ENCODE peak calls at places on chromosomes 4 and X, in nine cellular contexts. L, W, Q, D, C, E, N, A and O are unnamed samples.
A peak's percentile ranks its signal among the peaks of the same experiment; 100 is the strongest.

GRCh38 chr4:74930166-74930565 is 2.8 kb upstream of the PARM1 start:
- DNase-seq in L (no peak), W (no peak), Q (no peak), D (no peak), C (no peak), E (no peak), N (no peak), A (no peak), O (no peak)

GRCh38 chrX:136652822-136653723 is 5.1 kb downstream of the CD40LG start:
- DNase-seq in L (no peak), W (peak; percentile 44), Q (no peak), D (no peak), C (no peak), E (no peak), N (no peak), A (no peak), O (no peak)

GRCh38 chr4:107279729-107280128 is 243.6 kb upstream of the DKK2 start:
- DNase-seq in L (no peak), W (peak; percentile 74), Q (no peak), D (no peak), C (no peak), E (no peak), N (no peak), A (no peak), O (no peak)

GRCh38 chr4:35250771-35251170 is 993.5 kb downstream of the ARAP2 start:
- DNase-seq in L (no peak), W (peak; percentile 2), Q (no peak), D (no peak), C (no peak), E (no peak), N (no peak), A (no peak), O (no peak)

GRCh38 chr4:57094482-57095223 is 15.5 kb downstream of the IGFBP7 start:
- DNase-seq in L (no peak), W (peak; percentile 95), Q (no peak), D (no peak), C (no peak), E (no peak), N (no peak), A (no peak), O (no peak)

GRCh38 chrX:16882702-16883486 is 12.7 kb upstream of the RBBP7 start:
- DNase-seq in L (peak; percentile 79), W (peak; percentile 66), Q (peak; percentile 47), D (peak; percentile 69), C (no peak), E (peak; percentile 78), N (peak; percentile 82), A (peak; percentile 77), O (peak; percentile 79)

GRCh38 chr4:163166041-163166579 is 580 bp downstream of the NAF1 start:
- DNase-seq in L (peak; percentile 79), W (peak; percentile 83), Q (peak; percentile 26), D (peak; percentile 56), C (no peak), E (peak; percentile 61), N (peak; percentile 54), A (peak; percentile 47), O (peak; percentile 84)

GRCh38 chr4:95217197-95217596 is 331.6 kb downstream of the UNC5C start:
- DNase-seq in L (no peak), W (no peak), Q (no peak), D (no peak), C (no peak), E (no peak), N (no peak), A (no peak), O (no peak)

GRCh38 chrX:107825698-107826285 is at the start of gene MID2:
- DNase-seq in L (peak; percentile 88), W (peak; percentile 76), Q (peak; percentile 40), D (peak; percentile 66), C (peak; percentile 90), E (peak; percentile 69), N (peak; percentile 71), A (peak; percentile 69), O (peak; percentile 84)

GRCh38 chr4:125522992-125523391 is 208.2 kb downstream of the FAT4 start:
- DNase-seq in L (no peak), W (no peak), Q (no peak), D (no peak), C (no peak), E (peak; percentile 53), N (no peak), A (no peak), O (no peak)

GRCh38 chr4:123924536-123924935 is 527.9 kb downstream of the SPRY1 start:
- DNase-seq in L (no peak), W (peak; percentile 62), Q (no peak), D (no peak), C (no peak), E (no peak), N (no peak), A (no peak), O (no peak)

GRCh38 chr4:89123418-89123817 is 12.1 kb downstream of the TIGD2 start:
- DNase-seq in L (no peak), W (no peak), Q (no peak), D (no peak), C (no peak), E (peak; percentile 8), N (no peak), A (no peak), O (no peak)

GRCh38 chrX:13029831-13030771 is 14.3 kb downstream of the FAM9C start:
- DNase-seq in L (no peak), W (peak; percentile 26), Q (peak; percentile 39), D (no peak), C (no peak), E (peak; percentile 31), N (peak; percentile 76), A (peak; percentile 64), O (no peak)

GRCh38 chr4:39032218-39033085 is at the start of gene TMEM156:
- DNase-seq in L (no peak), W (peak; percentile 50), Q (no peak), D (no peak), C (no peak), E (no peak), N (no peak), A (no peak), O (no peak)

GRCh38 chr4:109592367-109592766 is 32.3 kb downstream of the MCUB start:
- DNase-seq in L (no peak), W (no peak), Q (no peak), D (no peak), C (no peak), E (no peak), N (no peak), A (no peak), O (no peak)

GRCh38 chr4:109588176-109588575 is 28.1 kb downstream of the MCUB start:
- DNase-seq in L (no peak), W (peak; percentile 45), Q (no peak), D (no peak), C (no peak), E (no peak), N (no peak), A (no peak), O (no peak)

GRCh38 chr4:109589119-109589518 is 29.1 kb downstream of the MCUB start:
- DNase-seq in L (no peak), W (no peak), Q (no peak), D (no peak), C (no peak), E (no peak), N (no peak), A (no peak), O (no peak)

GRCh38 chr4:109590841-109591357 is 30.9 kb downstream of the MCUB start:
- DNase-seq in L (no peak), W (no peak), Q (no peak), D (no peak), C (no peak), E (no peak), N (no peak), A (no peak), O (no peak)

DNA sequence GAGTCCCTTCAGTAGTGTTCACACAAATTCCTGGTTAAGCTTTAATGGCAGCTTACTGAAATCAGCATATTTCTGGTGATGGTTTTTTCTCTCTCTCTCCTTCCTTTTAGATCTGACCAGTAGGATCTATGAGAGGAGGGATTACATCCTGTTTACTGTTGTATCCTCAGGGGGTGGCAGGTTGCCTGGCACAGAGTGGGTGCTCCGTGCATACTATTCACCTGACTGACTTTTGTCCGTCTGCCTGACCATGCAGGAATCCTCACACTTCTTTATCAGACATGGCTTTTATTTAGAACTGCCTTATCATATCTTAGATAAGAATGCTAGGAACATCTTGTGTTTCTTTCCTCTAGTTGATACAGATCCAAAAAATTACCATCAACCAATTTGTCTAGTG is 29.6 kb downstream of the MCUB start:
- DNase-seq in L (no peak), W (no peak), Q (no peak), D (no peak), C (no peak), E (no peak), N (no peak), A (no peak), O (no peak)
- H3K36me3 ChIP-seq in L (no peaks in the 10 kb centered on the region), W (no peaks in the 10 kb centered on the region), Q (no peaks in the 10 kb centered on the region), D (no peaks in the 10 kb centered on the region), C (no peaks in the 10 kb centered on the region), E (no peaks in the 10 kb centered on the region), N (no peaks in the 10 kb centered on the region), A (no peaks in the 10 kb centered on the region), O (no peaks in the 10 kb centered on the region)

DNA sequence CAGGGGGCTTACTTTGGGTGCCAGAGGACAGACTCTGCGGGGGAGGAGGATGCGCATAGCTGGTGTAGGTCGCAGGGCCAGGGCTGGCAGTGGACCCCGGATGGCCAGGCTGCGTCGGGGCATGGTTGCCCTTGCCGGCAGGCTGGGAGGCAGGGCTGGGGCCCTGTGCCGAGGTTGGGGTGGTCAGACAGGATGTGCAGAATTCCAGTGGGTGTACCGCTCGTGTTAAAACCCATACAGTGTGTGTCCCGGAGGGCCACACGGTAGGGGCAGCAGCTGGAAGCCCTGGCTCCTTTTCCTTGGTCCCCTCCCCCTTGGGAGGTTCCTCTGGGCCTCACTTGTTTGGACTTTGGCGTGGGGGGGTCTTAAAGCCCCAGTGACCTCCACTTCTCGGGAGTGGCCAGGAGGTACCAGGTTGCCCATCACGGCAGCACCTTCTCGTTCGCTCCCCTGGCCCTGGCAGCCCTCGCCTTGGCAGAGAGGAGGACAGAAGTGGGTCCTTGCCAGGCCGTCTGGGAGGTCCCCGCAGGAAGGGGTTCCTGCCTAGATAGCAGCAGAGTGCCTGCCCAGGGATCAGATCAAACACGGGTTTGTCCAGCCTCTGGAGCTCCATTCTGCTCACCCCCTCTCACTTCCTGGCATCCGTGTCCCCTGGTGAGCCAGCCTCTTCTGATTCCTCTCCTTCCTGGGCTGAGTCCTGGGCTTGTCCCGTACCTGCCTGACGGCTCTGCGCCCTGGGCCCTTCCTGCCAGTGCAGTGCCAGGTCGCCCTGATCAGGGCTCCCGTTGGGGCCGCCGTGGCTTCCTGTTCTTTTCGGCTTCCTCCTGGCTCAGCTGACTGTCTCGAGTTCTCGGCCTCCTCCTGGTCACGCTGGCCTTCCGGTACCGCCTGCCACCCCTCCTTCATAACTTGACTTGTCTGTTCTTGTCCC is 56.7 kb upstream of the HGFAC start:
- DNase-seq in L (peak; percentile 75), W (no peak), Q (peak; percentile 62), D (peak; percentile 68), C (no peak), E (no peak), N (peak; percentile 52), A (peak; percentile 41), O (peak; percentile 87)
- H3K27ac ChIP-seq in L (peak overlapping the region; percentile 49), W (no peak overlapping the region), Q (peak overlapping the region; percentile 77), D (peak overlapping the region; percentile 67), C (peak overlapping the region; percentile 87), E (no peak overlapping the region), N (peak overlapping the region; percentile 27), A (peak overlapping the region; percentile 43), O (peak overlapping the region; percentile 91)

GRCh38 chr4:4390521-4391240 is 3.8 kb downstream of the NSG1 start:
- DNase-seq in L (peak; percentile 50), W (no peak), Q (no peak), D (no peak), C (no peak), E (no peak), N (no peak), A (no peak), O (peak; percentile 37)
- H3K36me3 ChIP-seq in L (no peaks in the 10 kb centered on the region), W (no peaks in the 10 kb centered on the region), Q (no peaks in the 10 kb centered on the region), D (no peaks in the 10 kb centered on the region), C (no peaks in the 10 kb centered on the region), E (no peaks in the 10 kb centered on the region), N (no peaks in the 10 kb centered on the region), A (no peaks in the 10 kb centered on the region), O (no peaks in the 10 kb centered on the region)

GRCh38 chrX:22520128-22520828 is 247.6 kb downstream of the CBLL2 start:
- DNase-seq in L (no peak), W (peak; percentile 10), Q (no peak), D (no peak), C (no peak), E (no peak), N (no peak), A (no peak), O (no peak)
- H3K27ac ChIP-seq in L (no peak overlapping the region), W (no peak overlapping the region), Q (no peak overlapping the region), D (no peak overlapping the region), C (no peak overlapping the region), E (no peak overlapping the region), N (no peak overlapping the region), A (no peak overlapping the region), O (no peak overlapping the region)